ENCODE peak calls at places on chromosomes 7 and 10, in eight cellular contexts. B is esophagus squamous epithelium, E is HFF-Myc, R is upper lobe of right lung, X is retinal pigment epithelial cell, C is fibroblast of the aortic adventitia, Y is lower lobe of right lung, W is A549. Q is an unnamed sample.

GRCh38 chr10:100598166-100598565 is 62.4 kb downstream of the HIF1AN start:
- DNase-seq in B (no peak), E (no peak), R (no peak), X (no peak), C (no peak), Y (no peak), W (no peak), Q (no peak)

GRCh38 chr10:55400075-55400474 is 599.0 kb upstream of the PCDH15 start:
- DNase-seq in B (no peak), E (no peak), R (no peak), X (peak), C (no peak), Y (no peak), W (no peak), Q (no peak)

GRCh38 chr10:117360016-117360415 is 15.2 kb downstream of the PDZD8 start:
- DNase-seq in B (no peak), E (no peak), R (no peak), X (no peak), C (no peak), Y (no peak), W (no peak), Q (no peak)

GRCh38 chr10:49025347-49025983 is 85.8 kb upstream of the LRRC18 start:
- DNase-seq in B (no peak), E (no peak), R (peak), X (no peak), C (no peak), Y (no peak), W (no peak), Q (no peak)

GRCh38 chr10:126804396-126804795 is 100.8 kb upstream of the DOCK1 start:
- DNase-seq in B (no peak), E (no peak), R (no peak), X (no peak), C (no peak), Y (no peak), W (no peak), Q (no peak)

GRCh38 chr7:112743811-112744210 is 46.4 kb downstream of the TMEM168 start:
- DNase-seq in B (no peak), E (no peak), R (no peak), X (no peak), C (no peak), Y (no peak), W (no peak), Q (no peak)

GRCh38 chr7:90945104-90945752 is 319.0 kb upstream of the FZD1 start:
- DNase-seq in B (no peak), E (no peak), R (no peak), X (no peak), C (peak), Y (no peak), W (no peak), Q (peak)

GRCh38 chr10:119059557-119059956 is 21.1 kb downstream of the EIF3A start:
- DNase-seq in B (no peak), E (no peak), R (no peak), X (peak), C (no peak), Y (no peak), W (no peak), Q (no peak)

GRCh38 chr7:157543276-157543675 is 206.5 kb downstream of the DNAJB6 start:
- DNase-seq in B (no peak), E (no peak), R (peak), X (no peak), C (no peak), Y (peak), W (no peak), Q (no peak)

GRCh38 chr10:20998036-20998435 is 100.9 kb upstream of the NEBL start:
- DNase-seq in B (no peak), E (no peak), R (no peak), X (no peak), C (no peak), Y (no peak), W (no peak), Q (no peak)

GRCh38 chr10:98427011-98427515 is 12.1 kb upstream of the PYROXD2 start:
- DNase-seq in B (no peak), E (no peak), R (no peak), X (no peak), C (no peak), Y (no peak), W (no peak), Q (no peak)

GRCh38 chr7:141344153-141344935 is 206.9 kb upstream of the AGK start:
- DNase-seq in B (no peak), E (no peak), R (no peak), X (no peak), C (no peak), Y (no peak), W (no peak), Q (no peak)

GRCh38 chr7:75920431-75921161 is 5.6 kb downstream of the POR start:
- DNase-seq in B (no peak), E (no peak), R (no peak), X (no peak), C (peak), Y (no peak), W (no peak), Q (no peak)

GRCh38 chr7:1158203-1159126 is 1.5 kb downstream of the ZFAND2A start:
- DNase-seq in B (no peak), E (no peak), R (no peak), X (no peak), C (no peak), Y (no peak), W (no peak), Q (no peak)

GRCh38 chr10:23517155-23517554 is 78.3 kb downstream of the OTUD1 start:
- DNase-seq in B (no peak), E (no peak), R (no peak), X (no peak), C (no peak), Y (no peak), W (no peak), Q (no peak)

GRCh38 chr7:113015038-113015645 is 71.5 kb downstream of the GPR85 start:
- DNase-seq in B (no peak), E (no peak), R (no peak), X (peak), C (peak), Y (no peak), W (peak), Q (peak)

GRCh38 chr7:77765906-77766800 is 32.1 kb downstream of the TMEM60 start:
- DNase-seq in B (no peak), E (no peak), R (no peak), X (no peak), C (peak), Y (no peak), W (no peak), Q (peak)

GRCh38 chr10:120979435-120980315 is 128.5 kb downstream of the WDR11 start:
- DNase-seq in B (no peak), E (no peak), R (peak), X (no peak), C (no peak), Y (peak), W (peak), Q (no peak)

GRCh38 chr10:104337527-104337984 is 709 bp downstream of the ITPRIP start:
- DNase-seq in B (no peak), E (no peak), R (no peak), X (no peak), C (peak), Y (peak), W (peak), Q (no peak)

GRCh38 chr10:125159932-125160855 is at the start of gene CTBP2:
- DNase-seq in B (no peak), E (no peak), R (peak), X (no peak), C (peak), Y (peak), W (peak), Q (no peak)

GRCh38 chr10:32961892-32962369 is 3.9 kb upstream of the ITGB1 start:
- DNase-seq in B (no peak), E (no peak), R (no peak), X (no peak), C (peak), Y (no peak), W (no peak), Q (peak)
- TF ChIP-seq CTCF in B (no peak), E (peak), R (no peak), X (no peak), C (peak), Y (no peak), W (peak), Q (peak)

GRCh38 chr10:75191821-75192568 is 18.6 kb upstream of the VDAC2 start:
- DNase-seq in B (no peak), E (peak), R (no peak), X (peak), C (peak), Y (peak), W (peak), Q (peak)
- TF ChIP-seq CTCF in B (no peak), E (no peak), R (peak), X (no peak), C (peak), Y (peak), W (peak), Q (peak)

GRCh38 chr10:132389631-132390454 is 7.2 kb upstream of the PWWP2B start:
- DNase-seq in B (no peak), E (no peak), R (peak), X (no peak), C (peak), Y (peak), W (no peak), Q (no peak)

GRCh38 chr10:132385721-132386418 is 11.1 kb upstream of the PWWP2B start:
- DNase-seq in B (no peak), E (no peak), R (peak), X (no peak), C (no peak), Y (peak), W (no peak), Q (no peak)

GRCh38 chr10:132388901-132389630 is 7.9 kb upstream of the PWWP2B start:
- DNase-seq in B (no peak), E (no peak), R (peak), X (no peak), C (no peak), Y (peak), W (no peak), Q (no peak)

GRCh38 chr10:132386419-132386831 is 10.6 kb upstream of the PWWP2B start:
- DNase-seq in B (no peak), E (no peak), R (peak), X (no peak), C (no peak), Y (peak), W (no peak), Q (no peak)

DNA sequence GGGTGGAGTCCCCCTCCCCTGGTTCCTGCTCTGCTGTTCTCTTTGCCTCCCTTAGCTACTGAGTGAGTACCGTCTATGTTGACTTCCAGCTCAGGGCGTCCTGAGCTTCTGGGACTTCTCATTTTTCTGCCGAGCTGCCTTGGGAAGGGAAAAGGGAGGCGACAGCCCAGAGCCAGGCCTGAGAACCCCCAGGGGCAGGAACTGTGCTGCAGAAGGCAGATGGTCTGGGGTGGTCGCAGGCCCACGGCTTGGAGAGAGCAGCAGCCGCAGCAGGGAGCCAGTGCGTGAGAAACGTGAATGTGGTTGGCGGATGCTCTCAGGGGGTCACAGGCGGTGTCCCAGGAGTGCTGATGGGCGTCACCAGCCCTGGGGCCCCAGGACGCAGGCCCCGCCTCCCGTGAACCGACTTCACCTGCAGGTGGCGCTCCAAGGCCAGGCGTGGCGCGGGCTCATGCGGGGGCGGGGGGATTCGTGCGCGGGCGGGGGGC is 9.2 kb upstream of the PWWP2B start:
- DNase-seq in B (no peak), E (peak), R (peak), X (no peak), C (peak), Y (peak), W (peak), Q (no peak)
- TF ChIP-seq CTCF in B (peak), E (peak), R (peak), X (peak), C (peak), Y (peak), W (peak), Q (peak)

DNA sequence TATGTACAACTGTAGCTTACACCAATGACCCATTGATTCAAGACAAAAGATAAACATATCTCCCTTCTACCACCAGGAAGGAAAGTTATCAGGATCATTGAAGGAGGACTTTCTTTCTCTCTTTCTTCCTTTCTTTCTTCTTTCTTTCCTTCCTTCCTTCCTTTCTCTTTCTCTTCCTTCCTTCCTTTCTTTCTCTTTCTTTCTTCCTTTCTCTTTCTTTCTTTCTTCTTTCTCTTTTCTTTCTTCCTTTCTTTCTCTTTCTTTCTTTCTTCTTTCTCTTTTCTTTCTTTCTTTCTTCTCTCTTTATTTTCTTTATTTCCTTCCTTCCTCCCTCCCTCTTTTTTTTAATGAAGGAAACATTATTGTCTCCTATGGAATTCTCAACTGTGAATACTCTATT is 10.6 kb upstream of the OR2A2 start:
- DNase-seq in B (no peak), E (no peak), R (no peak), X (no peak), C (no peak), Y (no peak), W (no peak), Q (no peak)
- TF ChIP-seq CTCF in B (no peak), E (no peak), R (no peak), X (no peak), C (no peak), Y (no peak), W (no peak), Q (no peak)

GRCh38 chr10:15146366-15146765 is 22.1 kb downstream of the NMT2 start:
- DNase-seq in B (no peak), E (no peak), R (no peak), X (no peak), C (no peak), Y (no peak), W (no peak), Q (no peak)
- TF ChIP-seq CTCF in B (no peak), E (no peak), R (no peak), X (no peak), C (no peak), Y (no peak), W (no peak), Q (no peak)

GRCh38 chr10:86110156-86110786 is 256.3 kb downstream of the GRID1 start:
- DNase-seq in B (no peak), E (no peak), R (no peak), X (no peak), C (no peak), Y (no peak), W (no peak), Q (no peak)
- TF ChIP-seq CTCF in B (no peak), E (peak), R (no peak), X (no peak), C (no peak), Y (no peak), W (no peak), Q (no peak)

GRCh38 chr7:116591202-116592040 is 66.6 kb downstream of the CAV1 start:
- DNase-seq in B (no peak), E (no peak), R (no peak), X (no peak), C (peak), Y (no peak), W (no peak), Q (no peak)
- TF ChIP-seq CTCF in B (peak), E (peak), R (peak), X (peak), C (peak), Y (peak), W (peak), Q (peak)

GRCh38 chr7:103524042-103524907 is 78.3 kb upstream of the SLC26A5 start:
- DNase-seq in B (no peak), E (peak), R (no peak), X (no peak), C (peak), Y (no peak), W (peak), Q (peak)
- TF ChIP-seq CTCF in B (no peak), E (peak), R (peak), X (peak), C (peak), Y (no peak), W (peak), Q (peak)

DNA sequence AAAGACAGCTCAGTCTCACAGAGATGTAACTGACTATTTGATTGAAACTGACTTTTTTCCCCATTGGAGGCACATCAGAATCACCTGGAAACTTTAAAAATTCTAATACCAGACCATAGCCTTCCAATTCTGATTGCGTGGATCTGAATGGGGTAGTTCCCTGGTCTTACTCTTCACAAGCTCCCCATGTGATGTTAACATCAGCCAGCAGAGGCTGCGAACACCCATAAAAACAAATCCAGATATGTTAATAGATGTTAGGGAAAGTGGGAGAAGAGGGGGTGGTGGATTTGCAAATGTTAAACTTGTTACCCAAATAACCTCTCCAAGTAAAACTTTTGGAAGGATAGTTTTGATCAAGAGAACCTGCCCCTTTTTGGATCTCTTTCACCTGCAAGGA is 1133.4 kb downstream of the CNTNAP2 start:
- DNase-seq in B (no peak), E (no peak), R (no peak), X (no peak), C (no peak), Y (no peak), W (no peak), Q (no peak)
- TF ChIP-seq CTCF in B (no peak), E (no peak), R (no peak), X (peak), C (no peak), Y (no peak), W (no peak), Q (no peak)

GRCh38 chr7:84610390-84610789 is 415.8 kb upstream of the SEMA3A start:
- DNase-seq in B (no peak), E (no peak), R (no peak), X (no peak), C (no peak), Y (no peak), W (no peak), Q (no peak)

GRCh38 chr7:84614821-84615506 is 420.4 kb upstream of the SEMA3A start:
- DNase-seq in B (no peak), E (no peak), R (no peak), X (no peak), C (peak), Y (no peak), W (no peak), Q (peak)

GRCh38 chr7:84613411-84613810 is 418.8 kb upstream of the SEMA3A start:
- DNase-seq in B (no peak), E (no peak), R (no peak), X (no peak), C (no peak), Y (no peak), W (no peak), Q (no peak)

GRCh38 chr7:84612976-84613375 is 418.4 kb upstream of the SEMA3A start:
- DNase-seq in B (no peak), E (no peak), R (no peak), X (no peak), C (no peak), Y (no peak), W (no peak), Q (no peak)

GRCh38 chr7:84611391-84611790 is 416.8 kb upstream of the SEMA3A start:
- DNase-seq in B (no peak), E (no peak), R (no peak), X (no peak), C (no peak), Y (no peak), W (no peak), Q (no peak)
- TF ChIP-seq CTCF in B (no peak), E (no peak), R (no peak), X (no peak), C (no peak), Y (no peak), W (no peak), Q (no peak)

Q was measured in HFFc6.